ENCODE peak calls at places on chromosomes 3 and 15, in nine cellular contexts. I, F, D, O, N, A, W, K and S are unnamed samples.

GRCh38 chr3:119604878-119605277 is 7.2 kb downstream of the PLA1A start:
- DNase-seq in W (peak), N (no peak), K (no peak), O (no peak), D (no peak), I (peak), F (no peak), A (no peak), S (no peak)

GRCh38 chr3:139425745-139426400 is 36.4 kb upstream of the COPB2 start:
- DNase-seq in D (no peak), A (no peak), K (no peak), O (no peak), W (no peak), I (no peak), N (no peak), F (no peak), S (no peak)

GRCh38 chr3:172129868-172130751 is 90.7 kb downstream of the FNDC3B start:
- DNase-seq in O (no peak), K (peak), N (peak), I (peak), F (peak), A (peak), D (no peak), W (peak), S (no peak)

GRCh38 chr3:10753964-10754363 is 62.1 kb upstream of the SLC6A11 start:
- DNase-seq in W (peak), F (peak), A (peak), D (peak), O (peak), I (peak), N (peak), K (peak), S (no peak)

GRCh38 chr3:181330821-181331563 is 341.5 kb upstream of the DNAJC19 start:
- DNase-seq in W (no peak), N (no peak), K (no peak), D (no peak), A (no peak), I (no peak), O (no peak), F (no peak), S (no peak)

GRCh38 chr3:39147711-39148115 is 5.7 kb downstream of the CSRNP1 start:
- DNase-seq in W (no peak), O (no peak), F (no peak), N (no peak), I (no peak), A (no peak), D (no peak), K (peak), S (no peak)

GRCh38 chr3:51099794-51100542 is 285.1 kb upstream of the MANF start:
- DNase-seq in A (peak), I (peak), K (peak), O (no peak), W (peak), F (no peak), D (no peak), N (no peak), S (peak)

GRCh38 chr15:41937568-41937923 is 34.8 kb downstream of the EHD4 start:
- DNase-seq in F (no peak), D (no peak), I (no peak), N (no peak), W (no peak), A (no peak), O (no peak), K (no peak), S (no peak)

GRCh38 chr15:78716651-78717050 is 75.6 kb upstream of the CHRNB4 start:
- DNase-seq in D (no peak), F (no peak), W (no peak), O (no peak), K (no peak), I (no peak), A (no peak), N (no peak), S (no peak)

GRCh38 chr15:66839511-66840112 is 137.6 kb downstream of the SMAD6 start:
- DNase-seq in D (no peak), K (no peak), F (no peak), A (no peak), I (no peak), W (no peak), N (no peak), O (no peak), S (no peak)

GRCh38 chr3:41205591-41205990 is 6.3 kb downstream of the CTNNB1 start:
- DNase-seq in F (no peak), K (no peak), D (no peak), I (no peak), W (no peak), A (no peak), O (no peak), N (no peak), S (no peak)

DNA sequence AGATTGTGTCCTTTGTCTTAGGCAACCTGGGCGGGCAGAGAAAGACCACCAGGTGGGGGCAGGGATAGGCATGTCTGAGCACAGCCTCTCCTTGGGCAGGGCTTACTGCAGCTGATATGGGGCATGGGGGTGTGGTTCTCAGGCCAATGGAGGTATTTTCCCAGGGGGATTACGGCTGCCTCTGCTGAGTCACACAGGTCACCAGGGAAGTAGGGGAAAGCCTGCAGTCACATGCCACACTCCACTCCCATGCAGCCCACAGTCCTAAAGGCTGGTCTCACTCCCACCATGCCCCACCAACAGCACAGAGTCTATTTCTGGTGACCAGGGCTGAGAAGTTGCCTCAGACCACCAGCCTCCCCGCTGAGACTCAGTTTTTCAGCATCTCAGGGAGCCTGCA is 466.4 kb downstream of the DIPK2A start:
- DNase-seq in O (no peak), N (no peak), K (no peak), W (no peak), I (no peak), D (no peak), A (no peak), F (no peak), S (no peak)
- TF ChIP-seq CTCF in O (no peak), N (no peak), K (no peak), W (no peak), I (no peak), D (no peak), A (no peak), F (no peak), S (no peak)

DNA sequence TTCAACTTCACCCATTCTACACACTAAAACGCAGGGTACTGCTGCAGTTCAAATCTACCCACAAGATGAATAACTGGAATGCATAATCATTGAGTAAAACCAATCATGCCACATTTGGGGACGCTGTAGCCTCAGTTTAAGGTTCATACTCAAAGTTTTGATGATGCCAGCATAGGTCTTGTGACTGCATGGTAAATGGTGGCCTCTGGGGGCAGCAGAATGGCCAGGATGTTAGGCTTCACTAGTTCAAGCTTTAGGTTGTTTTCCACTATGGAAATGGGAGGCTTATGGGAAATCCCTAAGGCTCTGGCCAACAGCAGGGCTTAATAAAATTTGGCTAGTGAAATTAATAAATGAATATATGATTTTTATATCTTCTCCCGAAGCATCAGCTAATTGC is 104.3 kb upstream of the TSC22D2 start:
- DNase-seq in F (no peak), N (no peak), W (no peak), D (no peak), A (peak), I (no peak), O (no peak), K (no peak), S (no peak)
- TF ChIP-seq CTCF in F (no peak), N (no peak), W (peak), D (peak), A (peak), I (peak), O (peak), K (no peak), S (peak)

DNA sequence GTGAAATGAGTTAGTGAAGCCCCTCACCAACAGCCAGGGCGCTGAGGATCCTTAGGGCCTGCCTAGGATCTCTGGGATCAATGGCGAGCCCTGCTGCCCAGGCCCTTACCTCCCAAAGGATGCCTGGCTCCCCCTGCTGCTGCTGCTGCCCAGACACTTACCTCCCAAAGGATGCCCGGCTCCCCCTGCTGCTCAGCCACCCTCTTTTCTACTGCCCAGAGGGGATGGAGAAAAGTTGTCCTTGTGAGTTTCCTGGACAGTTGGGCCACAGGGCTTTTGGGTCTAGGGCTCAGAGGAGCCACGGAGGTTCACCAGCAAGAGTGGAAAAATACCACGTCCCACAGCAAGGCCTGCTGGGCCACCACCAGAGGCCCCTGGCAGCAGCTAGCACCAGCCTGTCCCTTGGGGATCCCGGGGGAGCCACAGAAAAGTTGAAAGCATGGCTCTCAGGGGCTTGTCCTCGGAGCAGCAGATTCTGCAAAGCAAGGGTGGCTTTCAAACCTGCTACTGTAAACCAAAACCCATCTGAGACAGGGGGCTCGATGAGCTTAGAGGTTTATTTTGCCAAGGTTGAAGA is 59.4 kb downstream of the SLC6A6 start:
- DNase-seq in A (peak), K (peak), D (no peak), F (peak), W (peak), N (no peak), O (no peak), I (peak), S (peak)
- TF ChIP-seq CTCF in A (peak), K (peak), D (peak), F (peak), W (peak), N (peak), O (peak), I (peak), S (peak)

GRCh38 chr3:30695302-30696061 is 89.1 kb downstream of the TGFBR2 start:
- DNase-seq in O (no peak), W (no peak), D (no peak), F (no peak), K (no peak), N (no peak), I (no peak), A (no peak), S (no peak)

GRCh38 chr3:30694148-30694547 is 87.7 kb downstream of the TGFBR2 start:
- DNase-seq in K (no peak), D (no peak), I (no peak), A (no peak), F (no peak), W (no peak), N (no peak), O (no peak), S (no peak)

GRCh38 chr3:30696403-30696819 is 90.0 kb downstream of the TGFBR2 start:
- DNase-seq in A (no peak), I (no peak), N (no peak), K (no peak), O (no peak), F (peak), W (no peak), D (no peak), S (no peak)

GRCh38 chr3:30693470-30694120 is 87.2 kb downstream of the TGFBR2 start:
- DNase-seq in O (no peak), I (peak), D (peak), F (no peak), N (no peak), A (peak), K (peak), W (peak), S (peak)

DNA sequence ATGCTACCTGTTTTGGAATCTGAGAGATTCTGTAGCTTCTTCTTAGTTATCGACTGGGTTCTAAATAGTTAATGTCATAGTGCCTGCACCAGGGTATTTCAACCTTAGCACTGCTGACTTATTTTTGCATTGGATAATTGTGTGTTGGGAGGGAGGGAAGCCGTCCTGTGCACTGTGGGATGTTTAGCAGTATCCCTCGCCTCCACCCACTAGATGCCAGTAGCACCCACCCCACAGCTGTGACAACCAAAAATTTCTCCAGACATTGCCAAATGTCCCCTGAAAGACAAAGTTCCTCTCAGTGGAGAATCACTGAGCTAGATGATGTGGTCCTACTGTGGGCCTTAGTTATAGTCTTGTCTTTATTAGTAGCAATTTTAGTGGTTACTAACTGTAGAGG is 88.3 kb downstream of the TGFBR2 start:
- DNase-seq in D (no peak), K (no peak), O (no peak), I (no peak), A (no peak), W (no peak), N (no peak), F (no peak), S (no peak)
- TF ChIP-seq CTCF in D (no peak), K (no peak), O (no peak), I (no peak), A (no peak), W (no peak), N (no peak), F (no peak), S (no peak)

DNA sequence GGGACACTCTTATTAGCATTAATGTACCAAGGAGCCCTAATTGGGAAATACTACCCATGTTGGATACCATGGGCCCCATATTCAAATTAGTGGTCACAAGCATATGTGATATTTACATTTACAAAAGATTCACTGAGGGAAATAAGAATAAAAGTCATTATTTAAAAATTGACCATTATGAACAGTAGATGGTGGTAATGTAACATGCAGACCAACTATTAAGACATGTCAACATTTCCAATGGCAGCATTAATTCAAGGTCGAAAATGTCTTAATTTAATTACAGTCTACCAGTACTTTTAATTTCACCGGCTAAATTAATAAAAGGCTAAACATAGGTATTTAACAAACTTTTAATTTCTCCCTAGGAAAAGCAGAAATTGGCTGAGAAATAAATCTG is 26.3 kb downstream of the NEK11 start:
- DNase-seq in N (no peak), K (no peak), I (peak), O (no peak), D (no peak), W (no peak), F (no peak), A (no peak), S (no peak)
- TF ChIP-seq CTCF in N (peak), K (peak), I (peak), O (peak), D (no peak), W (peak), F (peak), A (peak), S (peak)

GRCh38 chr15:39583586-39584265 is 2.8 kb downstream of the THBS1 start:
- DNase-seq in N (no peak), K (no peak), A (peak), D (no peak), W (peak), F (no peak), I (no peak), O (no peak), S (peak)
- TF ChIP-seq CTCF in N (no peak), K (no peak), A (no peak), D (peak), W (peak), F (no peak), I (peak), O (peak), S (peak)

GRCh38 chr3:44418549-44418948 is 58.9 kb downstream of the ZNF445 start:
- DNase-seq in I (no peak), A (no peak), W (no peak), O (no peak), K (no peak), D (no peak), N (no peak), F (no peak), S (no peak)
- TF ChIP-seq CTCF in I (peak), A (no peak), W (peak), O (peak), K (no peak), D (peak), N (no peak), F (no peak), S (peak)

GRCh38 chr3:46410669-46411068 is 3.6 kb downstream of the CCRL2 start:
- DNase-seq in I (peak), F (no peak), W (no peak), A (no peak), K (no peak), N (no peak), D (no peak), O (no peak), S (no peak)

GRCh38 chr3:46412786-46413298 is 5.8 kb downstream of the CCRL2 start:
- DNase-seq in W (no peak), K (no peak), A (no peak), O (no peak), I (no peak), N (no peak), D (no peak), F (no peak), S (no peak)

GRCh38 chr3:46409735-46410489 is 2.9 kb downstream of the CCRL2 start:
- DNase-seq in O (no peak), K (no peak), A (no peak), F (peak), N (no peak), W (no peak), D (no peak), I (no peak), S (no peak)

GRCh38 chr3:46408853-46409252 is 1.8 kb downstream of the CCRL2 start:
- DNase-seq in N (no peak), W (no peak), O (no peak), K (no peak), D (no peak), I (no peak), F (no peak), A (no peak), S (no peak)

DNA sequence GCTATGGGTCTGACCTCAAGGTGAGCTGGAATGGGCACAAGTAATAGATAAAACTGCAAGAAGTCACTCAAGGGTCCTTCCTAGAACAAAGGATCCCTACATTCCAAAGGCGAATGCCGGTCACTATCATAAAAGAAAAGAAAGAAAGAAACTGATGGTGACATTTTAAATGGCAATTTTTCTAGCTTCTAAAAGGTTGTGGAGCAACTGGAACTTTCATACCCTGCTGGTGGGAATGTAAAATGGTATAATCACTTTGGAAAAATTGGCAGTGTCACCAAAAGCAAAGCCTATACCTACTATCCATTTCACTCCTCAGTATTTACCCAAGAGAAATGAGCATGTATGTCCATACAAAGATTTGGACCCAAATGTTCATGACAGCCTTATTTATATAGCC is 4.2 kb downstream of the CCRL2 start:
- DNase-seq in A (no peak), F (no peak), K (no peak), N (no peak), D (no peak), O (no peak), I (no peak), W (no peak), S (no peak)
- TF ChIP-seq CTCF in A (no peak), F (no peak), K (no peak), N (no peak), D (peak), O (peak), I (no peak), W (peak), S (no peak)